ENCODE peak calls at places on chromosomes 5 and 9, in seven cellular contexts. S is GM12878, P is transverse colon, C is K562, Q is GM23338, D is SK-N-MC, M is prostate gland. N is an unnamed sample.

GRCh38 chr9:115285806-115286205 is 167.8 kb upstream of the TNC start:
- DNase-seq in P (no peak), D (no peak), M (no peak), C (no peak), Q (no peak), S (no peak), N (no peak)

GRCh38 chr9:95963659-95964058 is 88.2 kb downstream of the ERCC6L2 start:
- DNase-seq in M (no peak), D (no peak), C (no peak), P (no peak), S (no peak), Q (no peak), N (no peak)

GRCh38 chr5:38342261-38342660 is 83.9 kb downstream of the EGFLAM start:
- DNase-seq in P (no peak), M (no peak), S (no peak), D (no peak), Q (no peak), C (no peak), N (no peak)

GRCh38 chr9:37784291-37784639 is 599 bp downstream of the EXOSC3 start:
- DNase-seq in D (no peak), M (no peak), S (no peak), Q (no peak), C (peak; percentile 28), P (no peak), N (no peak)

GRCh38 chr9:81825831-81826540 is 102.2 kb upstream of the SPATA31D4 start:
- DNase-seq in Q (no peak), S (no peak), D (no peak), P (no peak), M (no peak), C (no peak), N (no peak)

GRCh38 chr9:79570449-79571308 is 1.1 kb upstream of the TLE4 start:
- DNase-seq in Q (peak; percentile 89), P (peak; percentile 47), D (no peak), S (no peak), C (peak; percentile 16), M (peak; percentile 31), N (no peak)

GRCh38 chr5:167413503-167413902 is 877.9 kb upstream of the WWC1 start:
- DNase-seq in M (no peak), S (no peak), P (no peak), D (no peak), C (no peak), Q (no peak), N (no peak)

GRCh38 chr9:102867488-102867887 is 127.6 kb upstream of the CYLC2 start:
- DNase-seq in C (no peak), D (no peak), M (no peak), Q (no peak), S (no peak), P (no peak), N (no peak)

GRCh38 chr5:76529464-76530344 is 93.5 kb downstream of the F2RL2 start:
- DNase-seq in C (no peak), D (no peak), Q (no peak), P (no peak), S (no peak), M (no peak), N (no peak)

GRCh38 chr5:139919308-139919707 is 123.7 kb downstream of the PSD2 start:
- DNase-seq in Q (no peak), S (no peak), D (no peak), M (no peak), C (no peak), P (no peak), N (no peak)

GRCh38 chr9:84990416-84990815 is 320.9 kb downstream of the NTRK2 start:
- DNase-seq in P (no peak), S (no peak), M (no peak), C (no peak), Q (no peak), D (no peak), N (no peak)

GRCh38 chr5:75574791-75575190 is 36.5 kb upstream of the ANKDD1B start:
- DNase-seq in Q (no peak), P (no peak), S (no peak), M (no peak), C (no peak), D (no peak), N (no peak)

GRCh38 chr9:29625292-29625731 is 2052.0 kb upstream of the C9orf72 start:
- DNase-seq in Q (no peak), C (no peak), M (no peak), P (no peak), S (no peak), D (peak; percentile 95), N (no peak)

GRCh38 chr5:57324888-57325287 is 151.0 kb downstream of the GPBP1 start:
- DNase-seq in S (no peak), P (no peak), C (no peak), M (no peak), D (no peak), Q (no peak), N (no peak)

GRCh38 chr5:17260549-17260948 is 43.1 kb downstream of the BASP1 start:
- DNase-seq in D (no peak), Q (no peak), M (no peak), S (no peak), P (no peak), C (no peak), N (no peak)

GRCh38 chr9:126327016-126327749 is 554 bp downstream of the MVB12B start:
- DNase-seq in C (no peak), M (no peak), S (no peak), Q (peak; percentile 50), D (no peak), P (no peak), N (no peak)

GRCh38 chr9:77464591-77465125 is 183.5 kb downstream of the GNA14 start:
- DNase-seq in Q (no peak), M (no peak), S (no peak), D (no peak), P (no peak), C (no peak), N (no peak)

GRCh38 chr9:2093920-2094597 is 78.9 kb downstream of the SMARCA2 start:
- DNase-seq in C (no peak), D (no peak), P (no peak), M (no peak), S (no peak), Q (peak; percentile 52), N (no peak)

GRCh38 chr9:97640290-97640689 is 6.7 kb downstream of the NCBP1 start:
- DNase-seq in C (peak; percentile 26), Q (no peak), D (no peak), M (peak; percentile 8), S (no peak), P (no peak), N (no peak)

GRCh38 chr9:90950600-90950999 is 149.0 kb downstream of the SYK start:
- DNase-seq in D (no peak), P (no peak), C (no peak), Q (no peak), M (no peak), S (no peak), N (no peak)

GRCh38 chr5:141915881-141916336 is 7.8 kb upstream of the DELE1 start:
- DNase-seq in S (no peak), D (no peak), M (no peak), Q (peak; percentile 76), C (no peak), P (peak; percentile 27), N (no peak)

GRCh38 chr5:654071-654778 is 38.9 kb downstream of the TPPP start:
- DNase-seq in C (no peak), S (no peak), P (no peak), M (no peak), Q (no peak), D (no peak), N (no peak)
- H3K36me3 ChIP-seq in C (peaks cover 78% of the 10 kb centered on the region), S (peaks cover 7% of the 10 kb centered on the region), P (no peaks in the 10 kb centered on the region), M (no peaks in the 10 kb centered on the region), Q (peaks cover 13% of the 10 kb centered on the region), D (peaks cover 25% of the 10 kb centered on the region), N (peaks cover 6% of the 10 kb centered on the region)

GRCh38 chr5:78275998-78276543 is 18.4 kb downstream of the AP3B1 start:
- DNase-seq in S (no peak), P (no peak), D (no peak), M (no peak), C (no peak), Q (no peak), N (no peak)

GRCh38 chr5:78271766-78272165 is 22.7 kb downstream of the AP3B1 start:
- DNase-seq in Q (peak; percentile 53), S (no peak), C (no peak), D (no peak), P (no peak), M (no peak), N (no peak)

GRCh38 chr5:78274540-78275197 is 19.8 kb downstream of the AP3B1 start:
- DNase-seq in S (no peak), D (no peak), C (no peak), Q (no peak), M (no peak), P (no peak), N (no peak)

GRCh38 chr5:78269088-78269703 is 25.3 kb downstream of the AP3B1 start:
- DNase-seq in P (no peak), S (no peak), Q (peak; percentile 42), C (no peak), D (no peak), M (no peak), N (no peak)

GRCh38 chr5:78273436-78273835 is 21.1 kb downstream of the AP3B1 start:
- DNase-seq in P (no peak), M (no peak), Q (no peak), D (no peak), C (no peak), S (no peak), N (no peak)
- TF ChIP-seq POLR2AphosphoS5 in P (no peak), M (no peak), Q (no peak), D (no peak), C (no peak), S (no peak), N (no peak)

DNA sequence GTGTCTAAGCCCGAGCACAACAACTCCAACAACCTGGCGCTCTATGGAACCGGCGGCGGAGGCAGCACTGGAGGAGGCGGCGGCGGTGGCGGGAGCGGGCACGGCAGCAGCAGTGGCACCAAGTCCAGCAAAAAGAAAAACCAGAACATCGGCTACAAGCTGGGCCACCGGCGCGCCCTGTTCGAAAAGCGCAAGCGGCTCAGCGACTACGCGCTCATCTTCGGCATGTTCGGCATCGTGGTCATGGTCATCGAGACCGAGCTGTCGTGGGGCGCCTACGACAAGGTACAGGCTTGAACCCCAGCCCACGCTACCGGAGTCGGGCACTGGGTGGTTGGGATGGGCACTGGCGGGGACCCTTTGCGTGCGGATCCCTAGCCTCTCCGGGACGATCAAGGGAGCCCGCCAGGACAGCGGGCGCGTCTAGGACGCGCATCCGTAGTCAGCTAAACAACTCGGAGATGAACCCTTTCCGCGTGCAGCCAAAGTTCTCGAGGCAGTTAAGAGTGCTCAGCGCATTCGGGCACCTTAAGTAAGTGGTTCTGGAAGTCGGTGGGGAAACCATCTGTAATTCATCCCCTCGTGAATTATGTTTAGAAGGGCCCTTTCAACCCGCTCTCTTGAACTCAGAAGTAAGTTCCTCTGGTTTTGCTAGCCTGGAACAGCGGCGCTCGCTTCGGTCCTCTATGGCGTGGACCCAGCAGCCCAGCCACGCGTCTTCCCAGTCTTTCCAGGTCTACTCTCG is 1.3 kb downstream of the KCNN2 start:
- DNase-seq in C (no peak), M (peak; percentile 11), Q (peak; percentile 43), D (no peak), P (no peak), S (no peak), N (no peak)
- H3K4me3 ChIP-seq in C (no peak overlapping the region), M (peak overlapping the region; percentile 42), Q (peak overlapping the region; percentile 77), D (no peak overlapping the region), P (peak overlapping the region; percentile 55), S (no peak overlapping the region), N (peak overlapping the region; percentile 74)

GRCh38 chr9:129878253-129878652 is 43.0 kb downstream of the USP20 start:
- DNase-seq in S (no peak), D (no peak), Q (no peak), M (no peak), P (no peak), C (no peak), N (no peak)
- H3K36me3 ChIP-seq in S (peaks cover 3% of the 10 kb centered on the region), D (peaks cover 6% of the 10 kb centered on the region), Q (no peaks in the 10 kb centered on the region), M (peaks cover 41% of the 10 kb centered on the region), P (no peaks in the 10 kb centered on the region), C (peaks cover 65% of the 10 kb centered on the region), N (peaks cover 29% of the 10 kb centered on the region)

GRCh38 chr9:129491486-129491855 is 129.4 kb downstream of the C9orf50 start:
- DNase-seq in D (no peak), P (peak; percentile 56), Q (no peak), M (no peak), S (no peak), C (peak; percentile 38), N (no peak)
- TF ChIP-seq POLR2AphosphoS5 in D (no peak), P (peak; percentile 56), Q (no peak), M (peak; percentile 18), S (no peak), C (no peak), N (no peak)

N was measured in esophagus muscularis mucosa.